ENCODE peak calls at places on chromosomes 6 and 20, in nine cellular contexts. One of them, this sample, is unnamed. For H3K27me3 and H3K9me3, the result is how much of the 10 kb centered on the place peaks cover.

GRCh38 chr6:41644297-41644879 is 6.1 kb downstream of the MDFI start:
- DNase-seq in CD8-positive, alpha-beta memory T cell: no peak
- DNase-seq in cardiac muscle cell: no peak
- DNase-seq in endodermal cell: peak
- DNase-seq in colonic mucosa: no peak
- DNase-seq in fibroblast of lung: no peak
- DNase-seq in astrocyte: no peak
- DNase-seq in heart right ventricle: no peak
- DNase-seq in esophagus muscularis mucosa: no peak
- DNase-seq in this sample: no peak

GRCh38 chr20:52490715-52491430 is 299.3 kb upstream of the ZFP64 start:
- DNase-seq in cardiac muscle cell: no peak
- DNase-seq in endodermal cell: no peak
- DNase-seq in fibroblast of lung: peak
- DNase-seq in colonic mucosa: no peak
- DNase-seq in heart right ventricle: no peak
- DNase-seq in CD8-positive, alpha-beta memory T cell: no peak
- DNase-seq in esophagus muscularis mucosa: peak
- DNase-seq in astrocyte: peak
- DNase-seq in this sample: no peak

GRCh38 chr6:134680021-134680420 is 269.9 kb downstream of the ALDH8A1 start:
- DNase-seq in endodermal cell: no peak
- DNase-seq in cardiac muscle cell: no peak
- DNase-seq in fibroblast of lung: no peak
- DNase-seq in esophagus muscularis mucosa: no peak
- DNase-seq in CD8-positive, alpha-beta memory T cell: no peak
- DNase-seq in astrocyte: no peak
- DNase-seq in heart right ventricle: no peak
- DNase-seq in colonic mucosa: no peak
- DNase-seq in this sample: no peak

GRCh38 chr6:24883618-24884017 is 52.1 kb downstream of the RIPOR2 start:
- DNase-seq in fibroblast of lung: peak
- DNase-seq in cardiac muscle cell: no peak
- DNase-seq in CD8-positive, alpha-beta memory T cell: no peak
- DNase-seq in endodermal cell: no peak
- DNase-seq in heart right ventricle: no peak
- DNase-seq in astrocyte: peak
- DNase-seq in esophagus muscularis mucosa: no peak
- DNase-seq in colonic mucosa: no peak
- DNase-seq in this sample: no peak

GRCh38 chr20:11813106-11813890 is 104.4 kb upstream of the BTBD3 start:
- DNase-seq in endodermal cell: no peak
- DNase-seq in astrocyte: no peak
- DNase-seq in heart right ventricle: no peak
- DNase-seq in CD8-positive, alpha-beta memory T cell: no peak
- DNase-seq in cardiac muscle cell: no peak
- DNase-seq in esophagus muscularis mucosa: no peak
- DNase-seq in colonic mucosa: no peak
- DNase-seq in fibroblast of lung: no peak
- DNase-seq in this sample: no peak

GRCh38 chr6:161181136-161181535 is 92.7 kb downstream of the AGPAT4 start:
- DNase-seq in colonic mucosa: no peak
- DNase-seq in fibroblast of lung: no peak
- DNase-seq in astrocyte: no peak
- DNase-seq in heart right ventricle: no peak
- DNase-seq in cardiac muscle cell: no peak
- DNase-seq in endodermal cell: no peak
- DNase-seq in esophagus muscularis mucosa: no peak
- DNase-seq in CD8-positive, alpha-beta memory T cell: no peak
- DNase-seq in this sample: no peak

GRCh38 chr6:6319947-6320811 is at the start of gene F13A1:
- DNase-seq in astrocyte: no peak
- DNase-seq in endodermal cell: peak
- DNase-seq in heart right ventricle: peak
- DNase-seq in CD8-positive, alpha-beta memory T cell: no peak
- DNase-seq in fibroblast of lung: no peak
- DNase-seq in colonic mucosa: no peak
- DNase-seq in esophagus muscularis mucosa: peak
- DNase-seq in cardiac muscle cell: no peak
- DNase-seq in this sample: no peak

GRCh38 chr6:16244446-16244845 is 6.1 kb downstream of the GMPR start:
- DNase-seq in endodermal cell: no peak
- DNase-seq in heart right ventricle: no peak
- DNase-seq in astrocyte: no peak
- DNase-seq in cardiac muscle cell: no peak
- DNase-seq in fibroblast of lung: no peak
- DNase-seq in colonic mucosa: no peak
- DNase-seq in esophagus muscularis mucosa: no peak
- DNase-seq in CD8-positive, alpha-beta memory T cell: no peak
- DNase-seq in this sample: no peak

GRCh38 chr6:1906625-1907024 is 296.9 kb downstream of the FOXC1 start:
- DNase-seq in fibroblast of lung: no peak
- DNase-seq in esophagus muscularis mucosa: peak
- DNase-seq in endodermal cell: peak
- DNase-seq in colonic mucosa: no peak
- DNase-seq in cardiac muscle cell: no peak
- DNase-seq in CD8-positive, alpha-beta memory T cell: no peak
- DNase-seq in heart right ventricle: no peak
- DNase-seq in astrocyte: no peak
- DNase-seq in this sample: no peak

GRCh38 chr20:36480456-36481048 is 60.8 kb upstream of the MYL9 start:
- DNase-seq in astrocyte: no peak
- DNase-seq in colonic mucosa: no peak
- DNase-seq in cardiac muscle cell: no peak
- DNase-seq in heart right ventricle: no peak
- DNase-seq in endodermal cell: no peak
- DNase-seq in esophagus muscularis mucosa: no peak
- DNase-seq in CD8-positive, alpha-beta memory T cell: no peak
- DNase-seq in fibroblast of lung: no peak
- DNase-seq in this sample: no peak

GRCh38 chr20:1524004-1524403 is 32.8 kb upstream of the SIRPB2 start:
- DNase-seq in esophagus muscularis mucosa: no peak
- DNase-seq in CD8-positive, alpha-beta memory T cell: no peak
- DNase-seq in heart right ventricle: no peak
- DNase-seq in cardiac muscle cell: no peak
- DNase-seq in fibroblast of lung: no peak
- DNase-seq in astrocyte: no peak
- DNase-seq in endodermal cell: no peak
- DNase-seq in colonic mucosa: no peak
- DNase-seq in this sample: no peak

GRCh38 chr20:13736792-13737191 is 47.9 kb downstream of the ESF1 start:
- DNase-seq in heart right ventricle: no peak
- DNase-seq in cardiac muscle cell: no peak
- DNase-seq in esophagus muscularis mucosa: no peak
- DNase-seq in fibroblast of lung: peak
- DNase-seq in CD8-positive, alpha-beta memory T cell: no peak
- DNase-seq in astrocyte: peak
- DNase-seq in colonic mucosa: no peak
- DNase-seq in endodermal cell: no peak
- DNase-seq in this sample: no peak

GRCh38 chr6:38805682-38806081 is 90.6 kb downstream of the DNAH8 start:
- DNase-seq in cardiac muscle cell: no peak
- DNase-seq in endodermal cell: no peak
- DNase-seq in esophagus muscularis mucosa: no peak
- DNase-seq in fibroblast of lung: no peak
- DNase-seq in colonic mucosa: no peak
- DNase-seq in heart right ventricle: no peak
- DNase-seq in astrocyte: no peak
- DNase-seq in CD8-positive, alpha-beta memory T cell: no peak
- DNase-seq in this sample: no peak

DNA sequence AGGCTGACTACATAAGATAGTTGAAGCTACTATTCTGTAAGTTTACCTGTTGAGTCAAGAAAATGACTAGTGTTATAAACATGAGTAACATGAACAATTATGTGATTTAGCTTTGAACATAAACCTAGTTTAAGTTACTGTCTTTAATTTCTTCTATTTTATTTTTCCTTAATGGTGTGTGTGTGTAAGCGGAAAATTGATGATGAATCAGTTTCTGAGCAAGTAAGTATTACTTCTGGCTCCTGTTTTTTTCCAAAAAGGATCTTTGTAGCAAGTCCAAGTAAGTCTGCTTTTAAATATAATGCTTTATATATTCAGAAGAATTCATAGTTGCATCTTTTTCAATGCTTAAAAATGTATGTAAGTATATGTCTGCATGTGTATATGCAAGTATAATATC is 786.8 kb downstream of the EYS start:
- DNase-seq in cardiac muscle cell: no peak
- DNase-seq in heart right ventricle: no peak
- DNase-seq in fibroblast of lung: no peak
- DNase-seq in CD8-positive, alpha-beta memory T cell: no peak
- DNase-seq in colonic mucosa: no peak
- DNase-seq in esophagus muscularis mucosa: no peak
- DNase-seq in astrocyte: no peak
- DNase-seq in endodermal cell: no peak
- DNase-seq in this sample: no peak
- H3K4me3 ChIP-seq in cardiac muscle cell: no peak
- H3K4me3 ChIP-seq in heart right ventricle: no peak
- H3K4me3 ChIP-seq in fibroblast of lung: no peak
- H3K4me3 ChIP-seq in CD8-positive, alpha-beta memory T cell: no peak
- H3K4me3 ChIP-seq in colonic mucosa: no peak
- H3K4me3 ChIP-seq in esophagus muscularis mucosa: no peak
- H3K4me3 ChIP-seq in astrocyte: no peak
- H3K4me3 ChIP-seq in endodermal cell: no peak
- H3K4me3 ChIP-seq in this sample: no peak

GRCh38 chr6:71034578-71034977 is 77.7 kb upstream of the B3GAT2 start:
- DNase-seq in CD8-positive, alpha-beta memory T cell: no peak
- DNase-seq in colonic mucosa: no peak
- DNase-seq in endodermal cell: no peak
- DNase-seq in esophagus muscularis mucosa: no peak
- DNase-seq in heart right ventricle: no peak
- DNase-seq in astrocyte: peak
- DNase-seq in cardiac muscle cell: no peak
- DNase-seq in fibroblast of lung: no peak
- DNase-seq in this sample: no peak

GRCh38 chr6:71038966-71039365 is 82.1 kb upstream of the B3GAT2 start:
- DNase-seq in fibroblast of lung: peak
- DNase-seq in CD8-positive, alpha-beta memory T cell: no peak
- DNase-seq in esophagus muscularis mucosa: no peak
- DNase-seq in cardiac muscle cell: no peak
- DNase-seq in colonic mucosa: no peak
- DNase-seq in endodermal cell: no peak
- DNase-seq in astrocyte: no peak
- DNase-seq in heart right ventricle: no peak
- DNase-seq in this sample: no peak

GRCh38 chr6:71031912-71032311 is 75.1 kb upstream of the B3GAT2 start:
- DNase-seq in fibroblast of lung: peak
- DNase-seq in CD8-positive, alpha-beta memory T cell: no peak
- DNase-seq in astrocyte: no peak
- DNase-seq in cardiac muscle cell: no peak
- DNase-seq in esophagus muscularis mucosa: no peak
- DNase-seq in endodermal cell: no peak
- DNase-seq in heart right ventricle: no peak
- DNase-seq in colonic mucosa: no peak
- DNase-seq in this sample: no peak

GRCh38 chr6:71040043-71040442 is 83.2 kb upstream of the B3GAT2 start:
- DNase-seq in heart right ventricle: no peak
- DNase-seq in esophagus muscularis mucosa: no peak
- DNase-seq in astrocyte: no peak
- DNase-seq in cardiac muscle cell: no peak
- DNase-seq in fibroblast of lung: no peak
- DNase-seq in endodermal cell: peak
- DNase-seq in colonic mucosa: no peak
- DNase-seq in CD8-positive, alpha-beta memory T cell: no peak
- DNase-seq in this sample: no peak

DNA sequence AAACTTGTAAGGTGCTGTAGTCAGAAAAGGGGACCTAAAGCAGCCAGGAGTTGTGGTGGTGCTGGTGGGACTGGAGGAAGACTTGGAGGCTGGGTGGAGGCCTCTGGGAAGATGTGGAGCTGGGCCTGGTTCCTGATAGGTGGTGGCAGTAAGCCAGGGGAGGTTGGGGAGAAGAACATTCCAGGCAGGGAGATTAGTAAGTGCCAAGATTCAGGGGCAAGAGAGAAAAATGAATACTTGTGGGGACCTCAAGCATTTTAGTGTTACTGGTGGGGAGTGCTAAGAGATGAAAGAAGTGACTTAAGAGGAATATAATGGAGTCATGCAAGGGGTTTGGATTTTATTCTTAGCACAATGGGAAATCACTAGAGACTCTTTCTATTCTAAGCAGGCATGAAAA is 79.0 kb upstream of the B3GAT2 start:
- DNase-seq in astrocyte: peak
- DNase-seq in cardiac muscle cell: no peak
- DNase-seq in endodermal cell: no peak
- DNase-seq in colonic mucosa: no peak
- DNase-seq in fibroblast of lung: no peak
- DNase-seq in CD8-positive, alpha-beta memory T cell: no peak
- DNase-seq in heart right ventricle: no peak
- DNase-seq in esophagus muscularis mucosa: no peak
- DNase-seq in this sample: no peak
- H3K27me3 ChIP-seq in astrocyte: under half
- H3K27me3 ChIP-seq in cardiac muscle cell: under half
- H3K27me3 ChIP-seq in endodermal cell: half or more
- H3K27me3 ChIP-seq in colonic mucosa: under half
- H3K27me3 ChIP-seq in fibroblast of lung: under half
- H3K27me3 ChIP-seq in CD8-positive, alpha-beta memory T cell: under half
- H3K27me3 ChIP-seq in heart right ventricle: under half
- H3K27me3 ChIP-seq in esophagus muscularis mucosa: under half
- H3K27me3 ChIP-seq in this sample: under half

DNA sequence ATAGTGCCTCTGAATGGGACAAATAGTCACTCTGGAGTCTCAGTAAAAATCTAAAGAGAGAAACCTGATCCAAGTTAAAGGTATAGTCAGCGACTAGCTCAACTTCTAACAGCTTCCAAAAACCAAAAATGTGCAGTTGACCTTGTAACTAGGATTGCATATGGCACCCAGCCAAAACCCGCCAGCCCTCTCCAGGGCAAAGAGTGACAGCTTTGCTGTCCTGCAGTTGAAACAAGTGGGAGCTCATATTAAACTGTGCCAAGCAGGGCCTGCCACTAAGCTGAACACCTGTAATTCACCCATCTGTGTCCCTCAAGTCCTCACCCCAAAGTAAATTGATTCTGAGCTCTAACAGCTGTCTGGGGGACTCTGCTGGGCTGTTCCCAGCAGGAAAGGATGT is 695.3 kb downstream of the MAFB start:
- DNase-seq in esophagus muscularis mucosa: no peak
- DNase-seq in endodermal cell: no peak
- DNase-seq in fibroblast of lung: no peak
- DNase-seq in cardiac muscle cell: peak
- DNase-seq in heart right ventricle: peak
- DNase-seq in CD8-positive, alpha-beta memory T cell: no peak
- DNase-seq in colonic mucosa: no peak
- DNase-seq in astrocyte: no peak
- DNase-seq in this sample: no peak
- H3K9me3 ChIP-seq in esophagus muscularis mucosa: under half
- H3K9me3 ChIP-seq in endodermal cell: under half
- H3K9me3 ChIP-seq in fibroblast of lung: under half
- H3K9me3 ChIP-seq in cardiac muscle cell: under half
- H3K9me3 ChIP-seq in heart right ventricle: under half
- H3K9me3 ChIP-seq in CD8-positive, alpha-beta memory T cell: under half
- H3K9me3 ChIP-seq in colonic mucosa: under half
- H3K9me3 ChIP-seq in astrocyte: under half
- H3K9me3 ChIP-seq in this sample: under half

DNA sequence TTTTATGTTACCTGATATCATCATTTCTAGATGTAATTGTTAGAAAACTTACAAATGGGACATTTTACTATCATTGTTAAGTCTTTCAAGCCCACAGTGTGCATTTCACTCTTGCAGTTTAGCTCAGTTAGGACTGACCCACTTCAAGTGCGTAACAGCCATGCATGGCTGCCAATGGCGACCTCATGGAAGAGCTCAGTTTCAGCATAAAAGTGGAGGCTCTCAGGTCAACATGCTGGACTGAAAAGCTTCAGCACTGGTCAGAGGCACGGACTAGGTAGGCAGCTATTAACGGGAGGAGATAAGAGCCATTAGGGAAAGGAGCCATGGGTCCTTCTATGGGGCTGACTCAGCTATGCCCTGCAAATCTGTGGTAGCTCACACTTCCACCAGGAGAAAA is 101.7 kb downstream of the TTLL2 start:
- DNase-seq in cardiac muscle cell: peak
- DNase-seq in heart right ventricle: no peak
- DNase-seq in esophagus muscularis mucosa: no peak
- DNase-seq in astrocyte: no peak
- DNase-seq in colonic mucosa: no peak
- DNase-seq in fibroblast of lung: no peak
- DNase-seq in CD8-positive, alpha-beta memory T cell: no peak
- DNase-seq in endodermal cell: no peak
- DNase-seq in this sample: no peak
- H3K4me3 ChIP-seq in cardiac muscle cell: no peak
- H3K4me3 ChIP-seq in heart right ventricle: no peak
- H3K4me3 ChIP-seq in esophagus muscularis mucosa: no peak
- H3K4me3 ChIP-seq in astrocyte: no peak
- H3K4me3 ChIP-seq in colonic mucosa: no peak
- H3K4me3 ChIP-seq in fibroblast of lung: no peak
- H3K4me3 ChIP-seq in CD8-positive, alpha-beta memory T cell: no peak
- H3K4me3 ChIP-seq in endodermal cell: no peak
- H3K4me3 ChIP-seq in this sample: no peak

This sample was measured in thoracic aorta.